ENCODE peak calls at places on chromosomes 12 and 14, in five cellular contexts. One of them, this sample, is unnamed.

GRCh38 chr12:45235087-45236025 is 19.5 kb downstream of the ANO6 start:
- DNase-seq in GM12878: no peak
- DNase-seq in H1: no peak
- DNase-seq in A549: peak
- DNase-seq in SK-N-SH: no peak
- DNase-seq in this sample: peak

GRCh38 chr12:130832561-130833209 is 6.4 kb downstream of the STX2 start:
- DNase-seq in GM12878: no peak
- DNase-seq in H1: no peak
- DNase-seq in SK-N-SH: no peak
- DNase-seq in A549: peak
- DNase-seq in this sample: no peak

GRCh38 chr12:66813137-66813867 is 134.4 kb upstream of the GRIP1 start:
- DNase-seq in GM12878: no peak
- DNase-seq in H1: no peak
- DNase-seq in SK-N-SH: no peak
- DNase-seq in A549: no peak
- DNase-seq in this sample: no peak

GRCh38 chr14:69999246-69999645 is 120.0 kb downstream of the SMOC1 start:
- DNase-seq in H1: no peak
- DNase-seq in A549: peak
- DNase-seq in GM12878: no peak
- DNase-seq in SK-N-SH: no peak
- DNase-seq in this sample: no peak

GRCh38 chr14:73477618-73478266 is 13.0 kb upstream of the RIOX1 start:
- DNase-seq in H1: no peak
- DNase-seq in GM12878: peak
- DNase-seq in SK-N-SH: no peak
- DNase-seq in A549: no peak
- DNase-seq in this sample: no peak

GRCh38 chr14:100028990-100029677 is 36.1 kb upstream of the EVL start:
- DNase-seq in SK-N-SH: no peak
- DNase-seq in A549: peak
- DNase-seq in H1: no peak
- DNase-seq in GM12878: no peak
- DNase-seq in this sample: no peak

GRCh38 chr14:55807536-55807935 is 227.5 kb downstream of the KTN1 start:
- DNase-seq in SK-N-SH: peak
- DNase-seq in GM12878: no peak
- DNase-seq in A549: no peak
- DNase-seq in H1: no peak
- DNase-seq in this sample: no peak

GRCh38 chr12:121260091-121260490 is 36.4 kb downstream of the CAMKK2 start:
- DNase-seq in A549: no peak
- DNase-seq in SK-N-SH: no peak
- DNase-seq in H1: no peak
- DNase-seq in GM12878: no peak
- DNase-seq in this sample: no peak

GRCh38 chr14:95123895-95124579 is 33.3 kb downstream of the DICER1 start:
- DNase-seq in A549: no peak
- DNase-seq in GM12878: no peak
- DNase-seq in H1: no peak
- DNase-seq in SK-N-SH: no peak
- DNase-seq in this sample: no peak

GRCh38 chr14:94517641-94518257 is 8.5 kb upstream of the SERPINA12 start:
- DNase-seq in SK-N-SH: no peak
- DNase-seq in A549: no peak
- DNase-seq in H1: no peak
- DNase-seq in GM12878: no peak
- DNase-seq in this sample: no peak

GRCh38 chr14:62428429-62429203 is 616.6 kb downstream of the KCNH5 start:
- DNase-seq in SK-N-SH: no peak
- DNase-seq in GM12878: no peak
- DNase-seq in H1: no peak
- DNase-seq in A549: no peak
- DNase-seq in this sample: no peak

GRCh38 chr12:48810817-48811453 is 7.4 kb upstream of the CACNB3 start:
- DNase-seq in H1: no peak
- DNase-seq in GM12878: no peak
- DNase-seq in SK-N-SH: no peak
- DNase-seq in A549: peak
- DNase-seq in this sample: no peak

GRCh38 chr14:21647380-21647779 is 6.3 kb upstream of the OR4E2 start:
- DNase-seq in GM12878: no peak
- DNase-seq in A549: no peak
- DNase-seq in H1: no peak
- DNase-seq in SK-N-SH: no peak
- DNase-seq in this sample: no peak

GRCh38 chr12:99766408-99766807 is 118.9 kb downstream of the GARIN6 start:
- DNase-seq in SK-N-SH: no peak
- DNase-seq in GM12878: no peak
- DNase-seq in A549: no peak
- DNase-seq in H1: no peak
- DNase-seq in this sample: no peak

GRCh38 chr14:91873476-91874265 is 6.3 kb upstream of the TC2N start:
- DNase-seq in SK-N-SH: no peak
- DNase-seq in A549: no peak
- DNase-seq in H1: no peak
- DNase-seq in GM12878: peak
- DNase-seq in this sample: no peak

GRCh38 chr12:31120392-31121008 is 46.8 kb downstream of the DDX11 start:
- DNase-seq in A549: no peak
- DNase-seq in H1: peak
- DNase-seq in GM12878: no peak
- DNase-seq in SK-N-SH: no peak
- DNase-seq in this sample: no peak

GRCh38 chr12:59904874-59905521 is 309.2 kb downstream of the SLC16A7 start:
- DNase-seq in H1: no peak
- DNase-seq in A549: no peak
- DNase-seq in SK-N-SH: no peak
- DNase-seq in GM12878: no peak
- DNase-seq in this sample: no peak

GRCh38 chr12:114812858-114813761 is 129.1 kb upstream of the TBX3 start:
- DNase-seq in SK-N-SH: no peak
- DNase-seq in H1: no peak
- DNase-seq in A549: peak
- DNase-seq in GM12878: no peak
- DNase-seq in this sample: no peak

GRCh38 chr14:42224053-42224888 is 617.6 kb downstream of the LRFN5 start:
- DNase-seq in H1: peak
- DNase-seq in A549: peak
- DNase-seq in SK-N-SH: peak
- DNase-seq in GM12878: peak
- DNase-seq in this sample: peak

GRCh38 chr12:96427269-96427729 is 27.1 kb upstream of the CDK17 start:
- DNase-seq in H1: no peak
- DNase-seq in GM12878: no peak
- DNase-seq in SK-N-SH: peak
- DNase-seq in A549: peak
- DNase-seq in this sample: no peak

GRCh38 chr14:36162267-36162666 is 14.3 kb downstream of the PTCSC3 start:
- DNase-seq in SK-N-SH: no peak
- DNase-seq in A549: no peak
- DNase-seq in GM12878: no peak
- DNase-seq in H1: no peak
- DNase-seq in this sample: no peak

GRCh38 chr12:121096199-121096798 is 36.4 kb upstream of the P2RX7 start:
- DNase-seq in A549: no peak
- DNase-seq in H1: no peak
- DNase-seq in SK-N-SH: no peak
- DNase-seq in GM12878: no peak
- DNase-seq in this sample: no peak

GRCh38 chr14:39474416-39474911 is 42.2 kb upstream of the FBXO33 start:
- DNase-seq in SK-N-SH: no peak
- DNase-seq in GM12878: no peak
- DNase-seq in H1: no peak
- DNase-seq in A549: no peak
- DNase-seq in this sample: no peak

GRCh38 chr14:61749264-61749663 is 13.0 kb upstream of the SNAPC1 start:
- DNase-seq in A549: peak
- DNase-seq in GM12878: no peak
- DNase-seq in SK-N-SH: no peak
- DNase-seq in H1: no peak
- DNase-seq in this sample: no peak

GRCh38 chr14:82872494-82872893 is 1338.8 kb upstream of the SEL1L start:
- DNase-seq in SK-N-SH: peak
- DNase-seq in GM12878: no peak
- DNase-seq in H1: peak
- DNase-seq in A549: peak
- DNase-seq in this sample: peak

GRCh38 chr12:63129927-63130326 is 21.1 kb downstream of the AVPR1A start:
- DNase-seq in H1: no peak
- DNase-seq in A549: no peak
- DNase-seq in SK-N-SH: no peak
- DNase-seq in GM12878: no peak
- DNase-seq in this sample: no peak

GRCh38 chr14:73059326-73059725 is 992 bp downstream of the RBM25 start:
- DNase-seq in A549: peak
- DNase-seq in H1: no peak
- DNase-seq in SK-N-SH: peak
- DNase-seq in GM12878: no peak
- DNase-seq in this sample: no peak

GRCh38 chr12:88625316-88625715 is 45.0 kb upstream of the KITLG start:
- DNase-seq in GM12878: no peak
- DNase-seq in SK-N-SH: no peak
- DNase-seq in A549: no peak
- DNase-seq in H1: no peak
- DNase-seq in this sample: no peak

GRCh38 chr14:59755388-59755787 is 115.2 kb downstream of the RTN1 start:
- DNase-seq in SK-N-SH: no peak
- DNase-seq in GM12878: no peak
- DNase-seq in H1: no peak
- DNase-seq in A549: no peak
- DNase-seq in this sample: no peak

GRCh38 chr12:121461048-121461447 is 61.1 kb downstream of the RNF34 start:
- DNase-seq in A549: no peak
- DNase-seq in SK-N-SH: no peak
- DNase-seq in H1: no peak
- DNase-seq in GM12878: no peak
- DNase-seq in this sample: no peak

GRCh38 chr12:22283508-22283907 is 51.0 kb downstream of the ST8SIA1 start:
- DNase-seq in H1: no peak
- DNase-seq in GM12878: no peak
- DNase-seq in A549: no peak
- DNase-seq in SK-N-SH: no peak
- DNase-seq in this sample: no peak

GRCh38 chr12:22284871-22285270 is 49.6 kb downstream of the ST8SIA1 start:
- DNase-seq in H1: no peak
- DNase-seq in GM12878: no peak
- DNase-seq in SK-N-SH: no peak
- DNase-seq in A549: no peak
- DNase-seq in this sample: no peak

GRCh38 chr12:22285871-22286270 is 48.6 kb downstream of the ST8SIA1 start:
- DNase-seq in GM12878: no peak
- DNase-seq in SK-N-SH: no peak
- DNase-seq in H1: no peak
- DNase-seq in A549: no peak
- DNase-seq in this sample: no peak

GRCh38 chr12:22282283-22282682 is 52.2 kb downstream of the ST8SIA1 start:
- DNase-seq in GM12878: no peak
- DNase-seq in SK-N-SH: no peak
- DNase-seq in A549: peak
- DNase-seq in H1: no peak
- DNase-seq in this sample: no peak

DNA sequence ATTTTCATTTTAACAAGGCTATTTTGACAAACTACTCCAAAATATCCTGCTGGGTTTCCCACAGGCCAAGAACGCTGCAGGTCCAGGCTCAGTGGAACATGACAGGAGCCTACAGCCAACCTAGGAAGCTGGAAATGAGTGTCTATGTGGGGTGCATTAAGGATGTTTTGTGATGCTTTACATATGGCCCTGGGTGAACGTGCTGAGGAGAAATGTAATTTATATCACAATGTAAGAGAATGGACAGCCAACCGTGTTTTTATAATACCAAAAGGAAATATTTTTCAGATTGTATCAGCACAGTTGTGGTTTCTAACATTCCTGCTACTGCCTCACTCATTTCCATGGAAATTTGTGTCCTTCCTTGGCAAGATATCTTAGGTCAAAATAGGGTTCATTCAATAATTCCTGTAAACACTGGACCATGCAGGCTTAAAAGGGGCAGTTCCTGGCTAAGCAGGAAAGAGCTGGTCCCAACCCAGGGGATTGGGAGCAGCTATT is 51.5 kb downstream of the ST8SIA1 start:
- DNase-seq in SK-N-SH: no peak
- DNase-seq in GM12878: no peak
- DNase-seq in H1: no peak
- DNase-seq in A549: no peak
- DNase-seq in this sample: no peak
- TF ChIP-seq MAX in SK-N-SH: peak
- TF ChIP-seq MAX in GM12878: no peak
- TF ChIP-seq MAX in H1: no peak
- TF ChIP-seq MAX in A549: no peak
- TF ChIP-seq MAX in this sample: no peak

DNA sequence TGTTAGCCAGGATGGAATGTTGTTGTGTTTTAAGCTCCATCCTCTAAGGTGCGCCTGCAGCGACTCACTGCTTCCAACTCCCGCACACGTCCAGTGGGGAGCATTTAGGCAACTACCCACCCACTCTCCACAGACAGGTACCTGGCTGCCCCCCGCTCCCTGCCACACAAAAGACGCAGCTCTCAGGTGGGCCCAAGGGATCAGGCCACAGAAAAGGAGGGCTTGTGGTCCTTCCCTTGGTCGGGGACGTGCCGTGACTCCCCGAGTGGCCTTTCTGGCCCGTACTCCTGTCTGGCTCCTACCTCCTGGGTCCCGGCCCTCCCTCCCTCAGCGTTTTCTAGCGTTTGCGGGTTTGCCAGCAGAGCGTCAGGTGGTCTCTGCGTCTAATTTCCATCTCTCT is 16.2 kb downstream of the TEDC1 start:
- DNase-seq in SK-N-SH: no peak
- DNase-seq in GM12878: no peak
- DNase-seq in H1: no peak
- DNase-seq in A549: no peak
- DNase-seq in this sample: no peak
- TF ChIP-seq USF2 in SK-N-SH: no peak
- TF ChIP-seq USF2 in GM12878: no peak
- TF ChIP-seq USF2 in H1: no peak
- TF ChIP-seq USF2 in A549: no peak
- TF ChIP-seq USF2 in this sample: no peak

DNA sequence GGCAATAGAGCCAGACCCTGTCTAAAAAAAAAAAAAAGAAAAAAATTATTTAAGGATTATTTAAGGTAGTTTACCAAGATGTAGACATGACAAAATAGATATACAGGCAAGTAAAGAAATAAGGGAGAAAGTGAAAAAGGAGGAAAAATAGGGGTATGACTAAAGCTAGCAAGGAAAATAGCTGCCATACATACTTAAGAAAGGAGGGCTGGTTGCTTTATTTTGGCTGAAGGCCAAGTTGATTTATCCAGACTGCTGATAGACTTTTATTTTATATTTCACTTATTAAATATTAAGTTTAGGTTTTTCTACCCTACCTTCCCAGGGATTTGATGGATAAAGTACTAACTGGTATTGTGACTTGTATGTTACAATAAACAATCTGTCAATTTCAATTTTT is 8.3 kb upstream of the AEBP2 start:
- DNase-seq in GM12878: no peak
- DNase-seq in H1: no peak
- DNase-seq in A549: no peak
- DNase-seq in SK-N-SH: no peak
- DNase-seq in this sample: no peak
- TF ChIP-seq MAX in GM12878: no peak
- TF ChIP-seq MAX in H1: no peak
- TF ChIP-seq MAX in A549: no peak
- TF ChIP-seq MAX in SK-N-SH: no peak
- TF ChIP-seq MAX in this sample: no peak

GRCh38 chr12:124550123-124551089 is 17.0 kb downstream of the NCOR2 start:
- DNase-seq in GM12878: no peak
- DNase-seq in A549: no peak
- DNase-seq in H1: no peak
- DNase-seq in SK-N-SH: no peak
- DNase-seq in this sample: no peak
- TF ChIP-seq USF2 in GM12878: no peak
- TF ChIP-seq USF2 in A549: no peak
- TF ChIP-seq USF2 in H1: no peak
- TF ChIP-seq USF2 in SK-N-SH: no peak
- TF ChIP-seq USF2 in this sample: no peak